ENCODE peak calls at places on chromosomes 4 and X, in eight cellular contexts. M, X, Q, J, A, C, T and E are unnamed samples.

GRCh38 chrX:100368167-100368566 is 41.9 kb downstream of the PCDH19 start:
- DNase-seq in C (no peak), Q (no peak), J (no peak), X (peak; percentile 29), A (peak; percentile 0), M (no peak), T (no peak), E (no peak)

GRCh38 chr4:139005774-139006173 is 9.8 kb upstream of the NOCT start:
- DNase-seq in T (no peak), Q (no peak), X (no peak), M (no peak), C (no peak), A (no peak), J (no peak), E (no peak)

GRCh38 chr4:112153222-112153791 is 8.1 kb downstream of the FAM241A start:
- DNase-seq in Q (no peak), A (no peak), T (no peak), C (no peak), J (no peak), M (no peak), X (no peak), E (no peak)

GRCh38 chrX:19342331-19342906 is 1.3 kb upstream of the PDHA1 start:
- DNase-seq in C (no peak), A (peak; percentile 34), T (no peak), M (no peak), Q (no peak), X (no peak), J (no peak), E (no peak)

GRCh38 chrX:152245231-152245630 is 106.9 kb upstream of the MAGEA10 start:
- DNase-seq in J (no peak), M (no peak), A (no peak), X (no peak), C (no peak), T (no peak), Q (no peak), E (no peak)

GRCh38 chr4:2932561-2932950 is 30.6 kb downstream of the NOP14 start:
- DNase-seq in C (no peak), M (no peak), J (no peak), A (no peak), X (peak; percentile 8), Q (no peak), T (no peak), E (no peak)

GRCh38 chr4:22736912-22737311 is 44.2 kb downstream of the GBA3 start:
- DNase-seq in M (no peak), T (no peak), Q (no peak), X (no peak), A (no peak), J (no peak), C (no peak), E (no peak)

GRCh38 chrX:154546354-154547244 is at the start of gene G6PD:
- DNase-seq in M (no peak), T (peak; percentile 79), A (peak; percentile 35), C (peak; percentile 77), J (peak; percentile 83), Q (peak; percentile 68), X (peak; percentile 67), E (peak; percentile 74)

GRCh38 chr4:120873554-120873953 is 49.0 kb downstream of the PRDM5 start:
- DNase-seq in A (no peak), J (no peak), C (no peak), X (no peak), Q (no peak), M (no peak), T (no peak), E (no peak)

GRCh38 chr4:2366252-2367192 is 51.9 kb downstream of the ZFYVE28 start:
- DNase-seq in Q (no peak), J (no peak), C (no peak), T (no peak), M (no peak), X (no peak), A (peak; percentile 10), E (no peak)

GRCh38 chr4:41389356-41389755 is 132.6 kb downstream of the UCHL1 start:
- DNase-seq in J (no peak), C (no peak), T (no peak), X (no peak), M (no peak), A (no peak), Q (no peak), E (no peak)

GRCh38 chr4:156496797-156497196 is 474.8 kb downstream of the PDGFC start:
- DNase-seq in C (no peak), A (peak; percentile 55), Q (no peak), X (no peak), M (no peak), T (no peak), J (no peak), E (no peak)

GRCh38 chrX:68829594-68830485 is 1.0 kb downstream of the EFNB1 start:
- DNase-seq in M (no peak), A (peak; percentile 19), J (no peak), Q (no peak), T (no peak), X (no peak), C (no peak), E (no peak)